ENCODE peak calls at places on chromosomes 13 and 19, in five cellular contexts. H, S, O, J and F are unnamed samples.

GRCh38 chr19:3450796-3451411 is 29.4 kb downstream of the SMIM24 start:
- DNase-seq in H (peak), O (no peak), S (no peak), J (no peak), F (no peak)

GRCh38 chr13:51637852-51638496 is 53.7 kb downstream of the WDFY2 start:
- DNase-seq in S (no peak), O (no peak), J (no peak), H (no peak), F (no peak)

GRCh38 chr13:74032325-74032724 is 101.9 kb downstream of the KLF12 start:
- DNase-seq in O (no peak), S (no peak), H (no peak), J (no peak), F (no peak)

GRCh38 chr13:41040584-41041334 is 20.6 kb upstream of the WBP4 start:
- DNase-seq in S (no peak), H (no peak), O (no peak), J (no peak), F (no peak)

GRCh38 chr13:31096624-31097302 is 64.9 kb downstream of the HSPH1 start:
- DNase-seq in O (no peak), H (no peak), S (no peak), J (no peak), F (no peak)

GRCh38 chr13:79480954-79481684 is at the start of gene NDFIP2:
- DNase-seq in J (peak), H (peak), S (peak), O (peak), F (peak)

GRCh38 chr13:27712421-27712820 is 79.9 kb upstream of the GSX1 start:
- DNase-seq in O (no peak), S (no peak), H (peak), J (peak), F (peak)

GRCh38 chr13:75299913-75300862 is 181.8 kb downstream of the TBC1D4 start:
- DNase-seq in O (no peak), J (no peak), S (no peak), H (no peak), F (no peak)

GRCh38 chr19:38046254-38047047 is 139.4 kb downstream of the SIPA1L3 start:
- DNase-seq in J (no peak), O (no peak), S (no peak), H (no peak), F (no peak)

GRCh38 chr13:99656843-99657506 is 155.7 kb downstream of the TM9SF2 start:
- DNase-seq in S (no peak), H (no peak), J (no peak), O (no peak), F (no peak)

GRCh38 chr19:16921766-16922591 is 33.2 kb downstream of the F2RL3 start:
- DNase-seq in S (no peak), J (no peak), H (no peak), O (no peak), F (no peak)

GRCh38 chr19:48940902-48941301 is 7.4 kb downstream of the DHDH start:
- DNase-seq in J (no peak), O (no peak), H (no peak), S (no peak), F (no peak)

GRCh38 chr13:48892311-48892710 is 83.4 kb upstream of the FNDC3A start:
- DNase-seq in O (no peak), H (peak), J (no peak), S (no peak), F (no peak)

GRCh38 chr13:21069561-21070004 is 8.2 kb upstream of the LATS2 start:
- DNase-seq in O (no peak), S (no peak), H (peak), J (no peak), F (no peak)

GRCh38 chr19:1259206-1259872 is 9.8 kb upstream of the CIRBP start:
- DNase-seq in J (peak), S (peak), H (no peak), O (no peak), F (no peak)

GRCh38 chr13:50969691-50970090 is 60.1 kb downstream of the RNASEH2B start:
- DNase-seq in S (peak), O (no peak), H (no peak), J (no peak), F (peak)

GRCh38 chr13:101757446-101758039 is 305.1 kb downstream of the ITGBL1 start:
- DNase-seq in J (no peak), S (no peak), O (no peak), H (peak), F (no peak)

GRCh38 chr13:35388979-35389378 is 87.5 kb downstream of the MAB21L1 start:
- DNase-seq in O (no peak), H (no peak), J (no peak), S (no peak), F (no peak)

GRCh38 chr19:51490676-51491075 is 10.9 kb downstream of the SIGLEC12 start:
- DNase-seq in O (no peak), J (no peak), H (no peak), S (peak), F (no peak)

GRCh38 chr19:57317503-57317902 is 2.8 kb upstream of the ZNF543 start:
- DNase-seq in S (peak), O (no peak), J (no peak), H (no peak), F (no peak)

GRCh38 chr19:53892981-53893325 is 11.0 kb downstream of the PRKCG start:
- DNase-seq in S (peak), O (no peak), H (peak), J (no peak), F (no peak)

GRCh38 chr19:15225797-15226196 is 6.5 kb downstream of the EPHX3 start:
- DNase-seq in J (no peak), H (no peak), O (no peak), S (no peak), F (no peak)

GRCh38 chr13:31951215-31951678 is 80.3 kb upstream of the FRY start:
- DNase-seq in S (no peak), H (no peak), O (no peak), J (no peak), F (peak)

GRCh38 chr19:50313812-50314536 is 15.2 kb downstream of the KCNC3 start:
- DNase-seq in O (no peak), J (no peak), H (no peak), S (peak), F (no peak)

GRCh38 chr19:8877854-8878705 is 45.9 kb downstream of the MBD3L1 start:
- DNase-seq in O (no peak), H (no peak), J (no peak), S (no peak), F (no peak)

GRCh38 chr13:49810464-49810824 is 18.0 kb upstream of the KPNA3 start:
- DNase-seq in J (no peak), H (no peak), S (no peak), O (no peak), F (no peak)

GRCh38 chr19:5953034-5953589 is 24.8 kb downstream of the RANBP3 start:
- DNase-seq in H (no peak), J (no peak), O (no peak), S (no peak), F (no peak)

GRCh38 chr19:15869109-15869555 is 28.7 kb downstream of the CYP4F2 start:
- DNase-seq in S (peak), O (no peak), J (peak), H (peak), F (no peak)

GRCh38 chr19:17553256-17553655 is 2.2 kb upstream of the COLGALT1 start:
- DNase-seq in J (no peak), S (no peak), H (peak), O (no peak), F (peak)

GRCh38 chr13:108070925-108071324 is 144.4 kb downstream of the LIG4 start:
- DNase-seq in O (no peak), J (no peak), S (no peak), H (no peak), F (no peak)